ENCODE peak calls at places on chromosomes 12 and 14, in eight cellular contexts. One of them, this sample, is unnamed. For H3K4me1 and H3K36me3, the result is how much of the 10 kb centered on the place peaks cover.

GRCh38 chr14:87049886-87050820 is 942.8 kb downstream of the GALC start:
- DNase-seq in ascending aorta: no peak
- DNase-seq in thoracic aorta: no peak
- DNase-seq in CD8-positive, alpha-beta memory T cell: no peak
- DNase-seq in IMR-90: peak
- DNase-seq in Peyer's patch: no peak
- DNase-seq in left ventricle myocardium inferior: no peak
- DNase-seq in GM23248: peak
- DNase-seq in this sample: no peak

GRCh38 chr12:94566345-94566744 is 84.0 kb downstream of the TMCC3 start:
- DNase-seq in Peyer's patch: no peak
- DNase-seq in CD8-positive, alpha-beta memory T cell: no peak
- DNase-seq in left ventricle myocardium inferior: no peak
- DNase-seq in ascending aorta: no peak
- DNase-seq in thoracic aorta: no peak
- DNase-seq in GM23248: no peak
- DNase-seq in IMR-90: no peak
- DNase-seq in this sample: no peak

GRCh38 chr14:56894591-56894991 is 84.3 kb upstream of the OTX2 start:
- DNase-seq in CD8-positive, alpha-beta memory T cell: no peak
- DNase-seq in GM23248: no peak
- DNase-seq in Peyer's patch: no peak
- DNase-seq in thoracic aorta: no peak
- DNase-seq in ascending aorta: no peak
- DNase-seq in IMR-90: no peak
- DNase-seq in left ventricle myocardium inferior: no peak
- DNase-seq in this sample: no peak

GRCh38 chr12:102468261-102468940 is 12.0 kb downstream of the IGF1 start:
- DNase-seq in ascending aorta: no peak
- DNase-seq in thoracic aorta: no peak
- DNase-seq in left ventricle myocardium inferior: no peak
- DNase-seq in Peyer's patch: no peak
- DNase-seq in CD8-positive, alpha-beta memory T cell: no peak
- DNase-seq in GM23248: no peak
- DNase-seq in IMR-90: peak
- DNase-seq in this sample: no peak

GRCh38 chr12:99600388-99600787 is 47.2 kb upstream of the GARIN6 start:
- DNase-seq in IMR-90: no peak
- DNase-seq in Peyer's patch: no peak
- DNase-seq in ascending aorta: no peak
- DNase-seq in left ventricle myocardium inferior: no peak
- DNase-seq in CD8-positive, alpha-beta memory T cell: no peak
- DNase-seq in GM23248: no peak
- DNase-seq in thoracic aorta: no peak
- DNase-seq in this sample: no peak

GRCh38 chr14:59187802-59188460 is 536 bp upstream of the DAAM1 start:
- DNase-seq in thoracic aorta: no peak
- DNase-seq in Peyer's patch: peak
- DNase-seq in left ventricle myocardium inferior: peak
- DNase-seq in GM23248: peak
- DNase-seq in CD8-positive, alpha-beta memory T cell: peak
- DNase-seq in IMR-90: no peak
- DNase-seq in ascending aorta: no peak
- DNase-seq in this sample: peak

GRCh38 chr12:59486827-59487226 is 109.0 kb upstream of the SLC16A7 start:
- DNase-seq in thoracic aorta: no peak
- DNase-seq in CD8-positive, alpha-beta memory T cell: no peak
- DNase-seq in left ventricle myocardium inferior: no peak
- DNase-seq in IMR-90: no peak
- DNase-seq in GM23248: peak
- DNase-seq in Peyer's patch: no peak
- DNase-seq in ascending aorta: no peak
- DNase-seq in this sample: no peak

GRCh38 chr14:25431211-25432076 is 381.5 kb upstream of the STXBP6 start:
- DNase-seq in thoracic aorta: no peak
- DNase-seq in CD8-positive, alpha-beta memory T cell: no peak
- DNase-seq in GM23248: peak
- DNase-seq in left ventricle myocardium inferior: no peak
- DNase-seq in ascending aorta: no peak
- DNase-seq in Peyer's patch: no peak
- DNase-seq in IMR-90: no peak
- DNase-seq in this sample: peak

GRCh38 chr12:49231881-49232650 is 32.8 kb upstream of the TUBA1C start:
- DNase-seq in CD8-positive, alpha-beta memory T cell: no peak
- DNase-seq in ascending aorta: no peak
- DNase-seq in GM23248: no peak
- DNase-seq in IMR-90: no peak
- DNase-seq in left ventricle myocardium inferior: no peak
- DNase-seq in Peyer's patch: no peak
- DNase-seq in thoracic aorta: no peak
- DNase-seq in this sample: no peak

GRCh38 chr12:96497800-96498199 is 8.4 kb downstream of the CFAP54 start:
- DNase-seq in thoracic aorta: no peak
- DNase-seq in left ventricle myocardium inferior: no peak
- DNase-seq in CD8-positive, alpha-beta memory T cell: no peak
- DNase-seq in IMR-90: peak
- DNase-seq in GM23248: no peak
- DNase-seq in ascending aorta: no peak
- DNase-seq in Peyer's patch: no peak
- DNase-seq in this sample: no peak

GRCh38 chr12:54413284-54414190 is 5.5 kb downstream of the ITGA5 start:
- DNase-seq in GM23248: peak
- DNase-seq in thoracic aorta: no peak
- DNase-seq in Peyer's patch: no peak
- DNase-seq in ascending aorta: no peak
- DNase-seq in left ventricle myocardium inferior: peak
- DNase-seq in IMR-90: no peak
- DNase-seq in CD8-positive, alpha-beta memory T cell: peak
- DNase-seq in this sample: no peak

GRCh38 chr12:25051583-25052190 is 102.8 kb upstream of the BCAT1 start:
- DNase-seq in left ventricle myocardium inferior: no peak
- DNase-seq in IMR-90: no peak
- DNase-seq in GM23248: no peak
- DNase-seq in ascending aorta: no peak
- DNase-seq in Peyer's patch: no peak
- DNase-seq in CD8-positive, alpha-beta memory T cell: peak
- DNase-seq in thoracic aorta: no peak
- DNase-seq in this sample: no peak

GRCh38 chr12:20624718-20625117 is 70.4 kb upstream of the SLCO1C1 start:
- DNase-seq in IMR-90: peak
- DNase-seq in CD8-positive, alpha-beta memory T cell: no peak
- DNase-seq in ascending aorta: no peak
- DNase-seq in left ventricle myocardium inferior: no peak
- DNase-seq in thoracic aorta: no peak
- DNase-seq in Peyer's patch: no peak
- DNase-seq in GM23248: peak
- DNase-seq in this sample: no peak

GRCh38 chr14:74541225-74541624 is 47.7 kb downstream of the ISCA2 start:
- DNase-seq in Peyer's patch: no peak
- DNase-seq in thoracic aorta: no peak
- DNase-seq in CD8-positive, alpha-beta memory T cell: no peak
- DNase-seq in IMR-90: no peak
- DNase-seq in left ventricle myocardium inferior: no peak
- DNase-seq in GM23248: no peak
- DNase-seq in ascending aorta: no peak
- DNase-seq in this sample: no peak

GRCh38 chr14:33839193-33840076 is 111.4 kb downstream of the EGLN3 start:
- DNase-seq in left ventricle myocardium inferior: no peak
- DNase-seq in GM23248: peak
- DNase-seq in thoracic aorta: no peak
- DNase-seq in CD8-positive, alpha-beta memory T cell: no peak
- DNase-seq in ascending aorta: peak
- DNase-seq in Peyer's patch: no peak
- DNase-seq in IMR-90: peak
- DNase-seq in this sample: peak

GRCh38 chr14:26233126-26233525 is 364.7 kb downstream of the NOVA1 start:
- DNase-seq in ascending aorta: no peak
- DNase-seq in CD8-positive, alpha-beta memory T cell: no peak
- DNase-seq in thoracic aorta: no peak
- DNase-seq in IMR-90: no peak
- DNase-seq in GM23248: no peak
- DNase-seq in Peyer's patch: no peak
- DNase-seq in left ventricle myocardium inferior: no peak
- DNase-seq in this sample: no peak

GRCh38 chr12:50166776-50167025 is 468 bp downstream of the CERS5 start:
- DNase-seq in left ventricle myocardium inferior: peak
- DNase-seq in IMR-90: no peak
- DNase-seq in GM23248: peak
- DNase-seq in Peyer's patch: no peak
- DNase-seq in thoracic aorta: no peak
- DNase-seq in ascending aorta: no peak
- DNase-seq in CD8-positive, alpha-beta memory T cell: peak
- DNase-seq in this sample: no peak

DNA sequence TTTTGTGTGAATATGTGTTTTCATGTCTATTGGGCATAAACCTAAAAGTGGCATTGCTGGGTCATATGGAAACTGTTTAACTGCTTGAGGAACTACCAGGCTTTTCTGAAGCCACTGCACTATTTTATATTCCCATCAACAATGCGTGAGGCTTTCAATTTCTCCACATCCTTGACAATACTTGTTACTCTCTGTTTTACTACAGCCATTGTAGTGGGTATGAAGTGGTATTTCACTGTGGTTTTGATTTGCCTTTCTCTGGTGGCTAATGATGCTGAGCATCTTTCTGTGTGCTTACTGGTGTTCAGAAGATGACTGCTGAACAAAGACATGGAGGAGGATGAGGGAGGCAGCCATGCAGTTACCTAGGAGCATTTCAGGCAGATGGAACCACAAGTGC is 13.2 kb upstream of the TDG start:
- DNase-seq in thoracic aorta: no peak
- DNase-seq in ascending aorta: no peak
- DNase-seq in IMR-90: no peak
- DNase-seq in GM23248: no peak
- DNase-seq in CD8-positive, alpha-beta memory T cell: no peak
- DNase-seq in left ventricle myocardium inferior: no peak
- DNase-seq in Peyer's patch: no peak
- DNase-seq in this sample: no peak
- H3K4me1 ChIP-seq in thoracic aorta: under half
- H3K4me1 ChIP-seq in ascending aorta: under half
- H3K4me1 ChIP-seq in IMR-90: under half
- H3K4me1 ChIP-seq in GM23248: under half
- H3K4me1 ChIP-seq in CD8-positive, alpha-beta memory T cell: under half
- H3K4me1 ChIP-seq in left ventricle myocardium inferior: under half
- H3K4me1 ChIP-seq in Peyer's patch: under half
- H3K4me1 ChIP-seq in this sample: under half

GRCh38 chr12:108787539-108787938 is 56.2 kb upstream of the CORO1C start:
- DNase-seq in ascending aorta: no peak
- DNase-seq in thoracic aorta: no peak
- DNase-seq in left ventricle myocardium inferior: no peak
- DNase-seq in CD8-positive, alpha-beta memory T cell: no peak
- DNase-seq in Peyer's patch: no peak
- DNase-seq in GM23248: no peak
- DNase-seq in IMR-90: no peak
- DNase-seq in this sample: no peak
- H3K36me3 ChIP-seq in ascending aorta: under half
- H3K36me3 ChIP-seq in thoracic aorta: under half
- H3K36me3 ChIP-seq in left ventricle myocardium inferior: half or more
- H3K36me3 ChIP-seq in CD8-positive, alpha-beta memory T cell: under half
- H3K36me3 ChIP-seq in Peyer's patch: under half
- H3K36me3 ChIP-seq in GM23248: half or more
- H3K36me3 ChIP-seq in IMR-90: half or more
- H3K36me3 ChIP-seq in this sample: half or more

GRCh38 chr14:49620182-49621113 is at the start of the genes MGAT2 and RPL36AL:
- DNase-seq in CD8-positive, alpha-beta memory T cell: peak
- DNase-seq in left ventricle myocardium inferior: peak
- DNase-seq in thoracic aorta: peak
- DNase-seq in GM23248: peak
- DNase-seq in Peyer's patch: peak
- DNase-seq in ascending aorta: peak
- DNase-seq in IMR-90: peak
- DNase-seq in this sample: peak

GRCh38 chr14:49621114-49621881 is 699 bp downstream of the MGAT2 start:
- DNase-seq in CD8-positive, alpha-beta memory T cell: peak
- DNase-seq in left ventricle myocardium inferior: peak
- DNase-seq in IMR-90: peak
- DNase-seq in Peyer's patch: peak
- DNase-seq in ascending aorta: peak
- DNase-seq in GM23248: peak
- DNase-seq in thoracic aorta: peak
- DNase-seq in this sample: peak

GRCh38 chr14:49623941-49624806 is 3.6 kb downstream of the MGAT2 start:
- DNase-seq in GM23248: peak
- DNase-seq in Peyer's patch: no peak
- DNase-seq in CD8-positive, alpha-beta memory T cell: no peak
- DNase-seq in ascending aorta: no peak
- DNase-seq in IMR-90: no peak
- DNase-seq in left ventricle myocardium inferior: no peak
- DNase-seq in thoracic aorta: no peak
- DNase-seq in this sample: no peak

GRCh38 chr14:49622022-49622607 is 1.5 kb downstream of the MGAT2 start:
- DNase-seq in thoracic aorta: no peak
- DNase-seq in GM23248: peak
- DNase-seq in CD8-positive, alpha-beta memory T cell: no peak
- DNase-seq in Peyer's patch: no peak
- DNase-seq in ascending aorta: no peak
- DNase-seq in IMR-90: no peak
- DNase-seq in left ventricle myocardium inferior: no peak
- DNase-seq in this sample: no peak

GRCh38 chr14:49623387-49623786 is 2.8 kb downstream of the MGAT2 start:
- DNase-seq in GM23248: no peak
- DNase-seq in CD8-positive, alpha-beta memory T cell: no peak
- DNase-seq in IMR-90: no peak
- DNase-seq in ascending aorta: no peak
- DNase-seq in left ventricle myocardium inferior: no peak
- DNase-seq in thoracic aorta: no peak
- DNase-seq in Peyer's patch: no peak
- DNase-seq in this sample: no peak
- H3K4me3 ChIP-seq in GM23248: peak
- H3K4me3 ChIP-seq in CD8-positive, alpha-beta memory T cell: no peak
- H3K4me3 ChIP-seq in IMR-90: no peak
- H3K4me3 ChIP-seq in ascending aorta: peak
- H3K4me3 ChIP-seq in left ventricle myocardium inferior: no peak
- H3K4me3 ChIP-seq in thoracic aorta: no peak
- H3K4me3 ChIP-seq in Peyer's patch: peak
- H3K4me3 ChIP-seq in this sample: no peak

DNA sequence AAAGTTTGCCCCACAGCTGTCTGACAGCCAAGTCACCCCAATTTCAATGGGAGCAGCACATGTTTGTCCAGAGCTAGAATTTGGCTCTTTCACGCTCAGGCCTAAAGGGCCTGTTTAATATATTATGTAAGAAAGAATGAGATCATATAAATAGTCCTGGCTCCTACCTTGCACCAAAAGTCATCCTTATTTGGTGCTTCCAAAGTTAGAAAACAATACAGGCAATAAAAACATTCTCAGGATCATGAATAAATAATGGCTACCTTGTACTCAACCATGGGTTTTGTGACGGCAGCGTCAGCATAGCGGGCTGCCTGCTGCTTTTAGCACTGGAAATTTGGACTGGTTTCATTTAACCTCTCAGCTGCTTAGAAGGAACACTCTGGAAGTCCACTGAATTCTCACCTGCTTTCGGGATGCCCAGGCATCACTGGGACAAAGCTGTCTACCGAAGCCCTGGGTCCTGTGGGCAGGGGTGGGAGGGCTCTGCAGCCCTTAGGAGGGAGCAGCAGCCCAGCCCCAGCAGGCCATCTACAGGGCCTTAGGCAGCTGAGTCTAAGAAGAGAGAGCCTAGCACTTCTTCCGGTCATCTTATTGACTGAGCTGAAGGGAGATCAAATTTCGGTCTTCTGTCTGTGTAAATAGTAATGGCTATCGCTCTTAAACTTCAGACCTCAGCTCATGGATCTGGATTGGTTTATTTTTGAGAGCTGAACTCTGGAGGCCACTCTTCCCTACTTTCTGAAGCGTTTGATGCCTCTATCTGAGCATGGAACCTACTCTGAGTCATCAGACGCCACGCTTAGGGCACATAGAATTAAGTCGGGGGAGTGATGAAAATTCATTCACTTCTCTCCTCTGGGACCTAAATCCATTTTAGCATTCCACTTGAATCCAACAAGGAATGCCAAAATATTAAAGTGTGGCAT is 106.5 kb downstream of the SAMD4A start:
- DNase-seq in left ventricle myocardium inferior: no peak
- DNase-seq in IMR-90: peak
- DNase-seq in ascending aorta: no peak
- DNase-seq in Peyer's patch: no peak
- DNase-seq in thoracic aorta: no peak
- DNase-seq in GM23248: no peak
- DNase-seq in CD8-positive, alpha-beta memory T cell: no peak
- DNase-seq in this sample: no peak
- H3K4me1 ChIP-seq in left ventricle myocardium inferior: half or more
- H3K4me1 ChIP-seq in IMR-90: under half
- H3K4me1 ChIP-seq in ascending aorta: under half
- H3K4me1 ChIP-seq in Peyer's patch: under half
- H3K4me1 ChIP-seq in thoracic aorta: half or more
- H3K4me1 ChIP-seq in GM23248: under half
- H3K4me1 ChIP-seq in CD8-positive, alpha-beta memory T cell: under half
- H3K4me1 ChIP-seq in this sample: under half

This sample was measured in tibial nerve.